ENCODE peak calls at places on chromosomes 16 and 17, in five cellular contexts. T is ascending aorta, O is IMR-90, B is tibial nerve, Y is heart right ventricle. A is an unnamed sample.

GRCh38 chr17:28929769-28930168 is 21.5 kb downstream of the PHF12 start:
- DNase-seq in T (no peak), O (no peak), B (no peak), Y (no peak), A (no peak)

GRCh38 chr17:9231449-9232154 is 210.3 kb downstream of the NTN1 start:
- DNase-seq in T (no peak), O (no peak), B (no peak), Y (no peak), A (no peak)

GRCh38 chr16:28863929-28864886 is 565 bp downstream of the SH2B1 start:
- DNase-seq in T (no peak), O (peak; percentile 55), B (peak; percentile 17), Y (peak; percentile 27), A (peak; percentile 23)

GRCh38 chr17:59838196-59838911 is 54.4 kb downstream of the TUBD1 start:
- DNase-seq in T (no peak), O (no peak), B (no peak), Y (no peak), A (no peak)

GRCh38 chr17:33964344-33964979 is 290.6 kb upstream of the CCL2 start:
- DNase-seq in T (no peak), O (no peak), B (no peak), Y (no peak), A (no peak)

GRCh38 chr17:40560592-40561293 is 4.5 kb downstream of the CCR7 start:
- DNase-seq in T (no peak), O (peak; percentile 57), B (no peak), Y (no peak), A (peak; percentile 6)

GRCh38 chr17:67833946-67834631 is 8.8 kb downstream of the BPTF start:
- DNase-seq in T (no peak), O (no peak), B (no peak), Y (no peak), A (no peak)

GRCh38 chr16:24701521-24701951 is 27.9 kb upstream of the TNRC6A start:
- DNase-seq in T (no peak), O (peak; percentile 51), B (no peak), Y (no peak), A (no peak)

GRCh38 chr17:80798595-80799552 is 192.8 kb upstream of the CHMP6 start:
- DNase-seq in T (no peak), O (no peak), B (no peak), Y (no peak), A (no peak)

GRCh38 chr17:33038740-33039139 is 47.1 kb downstream of the SPACA3 start:
- DNase-seq in T (no peak), O (peak; percentile 15), B (no peak), Y (peak; percentile 36), A (no peak)

GRCh38 chr17:81101614-81102306 is 63.5 kb upstream of the PVALEF start:
- DNase-seq in T (peak; percentile 28), O (peak; percentile 71), B (peak; percentile 61), Y (peak; percentile 73), A (peak; percentile 75)

GRCh38 chr16:9152649-9153501 is 61.4 kb downstream of the HAPSTR1 start:
- DNase-seq in T (no peak), O (no peak), B (no peak), Y (no peak), A (no peak)

GRCh38 chr17:43669971-43670644 is 8.4 kb upstream of the MEOX1 start:
- DNase-seq in T (no peak), O (peak; percentile 81), B (no peak), Y (no peak), A (no peak)

GRCh38 chr16:83233153-83233552 is 574.6 kb upstream of the HSBP1 start:
- DNase-seq in T (no peak), O (peak; percentile 80), B (no peak), Y (no peak), A (no peak)

GRCh38 chr16:69199382-69199781 is 12.4 kb downstream of the SNTB2 start:
- DNase-seq in T (no peak), O (peak; percentile 78), B (peak; percentile 48), Y (no peak), A (no peak)

GRCh38 chr16:70390774-70391173 is 44.1 kb downstream of the DDX19A start:
- DNase-seq in T (no peak), O (no peak), B (no peak), Y (no peak), A (no peak)

GRCh38 chr16:8986111-8986510 is 22.4 kb upstream of the USP7 start:
- DNase-seq in T (no peak), O (no peak), B (no peak), Y (no peak), A (no peak)

GRCh38 chr17:38511126-38512108 is 83.2 kb downstream of the ARHGAP23 start:
- DNase-seq in T (no peak), O (peak; percentile 71), B (no peak), Y (no peak), A (no peak)

DNA sequence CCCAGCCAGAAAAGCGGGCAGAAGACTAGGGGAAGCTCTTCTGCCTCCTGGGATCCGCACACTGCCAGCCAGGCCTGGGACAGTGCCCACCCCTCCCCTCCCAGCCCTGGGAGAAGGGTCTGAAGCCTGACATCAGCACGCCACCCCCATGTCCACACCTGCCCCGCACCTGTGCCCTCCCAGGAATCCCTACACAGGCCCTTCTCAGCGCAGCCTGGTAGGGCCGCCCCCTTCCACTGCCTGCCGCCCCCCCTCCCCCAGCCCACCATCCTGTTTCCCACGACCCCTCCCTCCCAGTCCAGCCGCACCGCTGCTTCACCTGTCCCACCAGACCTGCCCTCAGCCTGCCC is 10.6 kb downstream of the ENPP7 start:
- DNase-seq in T (no peak), O (no peak), B (no peak), Y (no peak), A (no peak)
- H3K27me3 ChIP-seq in T (peaks cover 10% of the 10 kb centered on the region), O (peaks cover 70% of the 10 kb centered on the region), B (no peaks in the 10 kb centered on the region), Y (peaks cover 20% of the 10 kb centered on the region), A (no peaks in the 10 kb centered on the region)

DNA sequence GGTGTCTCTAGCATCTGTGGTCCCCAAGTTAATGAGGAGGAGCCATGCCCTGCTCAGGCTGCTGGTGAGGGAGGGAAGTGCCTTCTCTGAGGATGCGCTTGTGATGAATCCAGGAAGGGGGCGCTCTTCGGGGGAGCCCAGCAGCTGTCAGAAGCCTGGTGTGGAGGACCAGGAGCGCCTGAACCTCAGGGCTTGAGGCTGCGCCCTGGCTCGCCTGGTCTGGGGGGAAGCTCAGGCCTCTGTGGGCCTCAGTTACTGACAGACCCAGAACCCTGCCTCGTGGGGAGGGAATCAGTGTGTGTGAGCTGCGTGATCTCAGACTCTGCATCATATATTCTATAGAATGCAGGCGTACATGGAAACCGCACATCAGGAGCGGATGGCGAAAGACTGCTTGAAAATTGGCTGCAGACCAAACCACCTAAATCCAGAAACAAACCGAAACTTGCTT is 126.1 kb downstream of the SEC14L1 start:
- DNase-seq in T (no peak), O (peak; percentile 23), B (no peak), Y (no peak), A (no peak)
- TF ChIP-seq CTCF in T (peak; percentile 15), O (peak; percentile 35), B (no peak), Y (no peak), A (no peak)

GRCh38 chr17:156946-157345 is 19.6 kb downstream of the SCGB1C2 start:
- DNase-seq in T (no peak), O (no peak), B (no peak), Y (no peak), A (no peak)

GRCh38 chr17:155576-155975 is 18.2 kb downstream of the SCGB1C2 start:
- DNase-seq in T (no peak), O (no peak), B (no peak), Y (no peak), A (peak; percentile 6)

GRCh38 chr17:158379-158778 is 21.0 kb downstream of the SCGB1C2 start:
- DNase-seq in T (no peak), O (no peak), B (no peak), Y (no peak), A (no peak)

GRCh38 chr17:157901-158300 is 20.5 kb downstream of the SCGB1C2 start:
- DNase-seq in T (no peak), O (no peak), B (no peak), Y (no peak), A (no peak)

GRCh38 chr17:156094-156621 is 18.8 kb downstream of the SCGB1C2 start:
- DNase-seq in T (no peak), O (no peak), B (no peak), Y (no peak), A (no peak)
- H3K27ac ChIP-seq in T (no peak overlapping the region), O (no peak overlapping the region), B (no peak overlapping the region), Y (no peak overlapping the region), A (no peak overlapping the region)

GRCh38 chr17:45428954-45429337 is 3.7 kb downstream of the ARHGAP27 start:
- DNase-seq in T (no peak), O (no peak), B (no peak), Y (no peak), A (no peak)

GRCh38 chr17:45429338-45430005 is 3.2 kb downstream of the ARHGAP27 start:
- DNase-seq in T (no peak), O (no peak), B (no peak), Y (no peak), A (no peak)

GRCh38 chr17:45427181-45427835 is 5.4 kb downstream of the ARHGAP27 start:
- DNase-seq in T (no peak), O (no peak), B (no peak), Y (no peak), A (no peak)

GRCh38 chr17:45426561-45426960 is 6.1 kb downstream of the ARHGAP27 start:
- DNase-seq in T (no peak), O (no peak), B (no peak), Y (no peak), A (no peak)

GRCh38 chr17:45428050-45428953 is 4.4 kb downstream of the ARHGAP27 start:
- DNase-seq in T (no peak), O (peak; percentile 42), B (peak; percentile 55), Y (peak; percentile 59), A (peak; percentile 84)
- H3K27me3 ChIP-seq in T (peaks cover 11% of the 10 kb centered on the region), O (peaks cover 52% of the 10 kb centered on the region), B (no peaks in the 10 kb centered on the region), Y (peaks cover 12% of the 10 kb centered on the region), A (peaks cover 13% of the 10 kb centered on the region)

DNA sequence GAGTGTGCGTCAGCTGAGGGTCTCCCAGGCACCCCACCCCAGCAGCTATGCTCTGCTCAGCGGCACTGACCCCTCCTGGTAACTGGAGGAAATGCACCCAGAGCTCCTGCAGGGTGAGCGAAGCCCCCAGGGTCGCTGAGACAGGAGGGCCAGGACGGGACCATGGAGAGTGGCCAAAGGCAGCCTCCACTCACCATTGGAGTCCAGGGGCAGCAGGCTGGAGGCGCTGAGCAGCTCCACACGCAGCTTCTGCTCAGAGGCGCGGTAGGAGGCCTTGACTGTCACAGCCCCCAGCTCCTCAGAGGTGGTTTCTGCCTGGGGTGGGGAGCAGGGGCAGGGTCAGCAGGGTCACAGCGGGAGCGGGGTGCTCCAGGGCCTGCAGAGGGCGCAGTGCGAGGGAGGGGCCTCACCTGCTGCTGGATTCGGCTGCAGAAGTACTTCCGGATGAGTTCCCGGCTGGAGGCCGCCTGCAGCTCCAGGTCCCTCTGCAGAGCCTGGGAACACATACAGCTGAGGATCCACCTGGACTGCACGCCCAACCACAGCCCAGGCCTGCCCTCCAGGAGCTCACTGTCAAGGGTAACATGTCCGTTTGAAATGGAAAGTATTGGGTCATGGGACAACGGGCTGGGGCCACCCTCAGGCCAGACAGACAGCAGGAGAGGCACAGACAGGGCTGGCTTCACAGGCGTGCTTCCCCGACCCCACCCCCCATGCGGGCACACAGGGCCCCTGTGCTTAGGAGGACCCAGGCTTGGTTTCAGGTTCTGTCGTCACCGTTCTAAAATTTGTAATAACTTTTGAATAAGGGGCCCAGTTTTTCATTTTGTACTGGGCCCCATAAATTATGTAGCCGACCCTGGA is 13.8 kb downstream of the UNC13D start:
- DNase-seq in T (no peak), O (no peak), B (no peak), Y (no peak), A (no peak)
- TF ChIP-seq CTCF in T (no peak), O (peak; percentile 39), B (peak; percentile 29), Y (peak; percentile 51), A (peak; percentile 40)

A was measured in dorsolateral prefrontal cortex.